ENCODE peak calls at places on chromosome 17, in six cellular contexts. H is A549, I is endothelial cell of umbilical vein, K is K562, F is HepG2, D is GM12878. X is an unnamed sample.

GRCh38 chr17:38761612-38762011 is 9.1 kb downstream of the PSMB3 start:
- DNase-seq in F (peak; percentile 54), D (no peak), I (peak; percentile 52), H (peak; percentile 81), K (peak; percentile 57), X (peak; percentile 71)

GRCh38 chr17:45577571-45578279 is 87.2 kb upstream of the PLEKHM1 start:
- DNase-seq in I (no peak), F (no peak), H (no peak), K (peak; percentile 3), D (no peak), X (peak; percentile 69)

GRCh38 chr17:263271-263670 is 81.8 kb upstream of the DOC2B start:
- DNase-seq in K (no peak), F (no peak), D (no peak), I (no peak), H (no peak), X (no peak)

GRCh38 chr17:82399030-82399429 is 19.1 kb upstream of the HEXD start:
- DNase-seq in F (no peak), I (peak; percentile 24), K (no peak), D (no peak), H (no peak), X (peak; percentile 46)

GRCh38 chr17:40618754-40619625 is 28.6 kb downstream of the SMARCE1 start:
- DNase-seq in F (peak; percentile 43), D (no peak), I (no peak), H (no peak), K (no peak), X (no peak)

GRCh38 chr17:31393749-31394146 is 2.3 kb downstream of the RAB11FIP4 start:
- DNase-seq in D (no peak), F (no peak), I (no peak), H (no peak), K (no peak), X (no peak)

GRCh38 chr17:40323731-40324650 is 15.0 kb downstream of the RARA start:
- DNase-seq in K (no peak), F (no peak), H (no peak), I (peak; percentile 79), D (no peak), X (peak; percentile 50)

GRCh38 chr17:80416940-80417293 is 1.9 kb downstream of the ENDOV start:
- DNase-seq in I (no peak), H (no peak), F (no peak), D (no peak), K (no peak), X (no peak)

GRCh38 chr17:17073627-17074521 is 31.6 kb downstream of the MPRIP start:
- DNase-seq in F (no peak), I (no peak), H (no peak), D (no peak), K (no peak), X (no peak)

GRCh38 chr17:58083491-58084316 is 485 bp downstream of the DYNLL2 start:
- DNase-seq in D (no peak), H (peak; percentile 46), I (peak; percentile 43), F (peak; percentile 32), K (peak; percentile 81), X (peak; percentile 74)

GRCh38 chr17:79668344-79669250 is 57.7 kb upstream of the RBFOX3 start:
- DNase-seq in H (no peak), K (no peak), F (no peak), D (no peak), I (no peak), X (no peak)

GRCh38 chr17:64984181-64984580 is 64.9 kb upstream of the LRRC37A3 start:
- DNase-seq in I (no peak), K (no peak), D (no peak), H (no peak), F (no peak), X (no peak)

GRCh38 chr17:70394430-70394829 is 225.1 kb downstream of the KCNJ2 start:
- DNase-seq in D (no peak), F (no peak), K (no peak), I (no peak), H (no peak), X (no peak)

GRCh38 chr17:17070931-17071330 is 28.7 kb downstream of the MPRIP start:
- DNase-seq in D (no peak), H (no peak), K (no peak), I (no peak), F (no peak), X (no peak)

GRCh38 chr17:45731459-45731858 is 52.7 kb upstream of the CRHR1 start:
- DNase-seq in K (no peak), D (no peak), H (no peak), I (no peak), F (no peak), X (no peak)

GRCh38 chr17:82933911-82934310 is 94.1 kb upstream of the ZNF750 start:
- DNase-seq in H (no peak), D (no peak), F (no peak), K (no peak), I (no peak), X (no peak)

GRCh38 chr17:39618956-39619785 is 7.6 kb upstream of the PPP1R1B start:
- DNase-seq in D (no peak), I (no peak), K (no peak), F (peak; percentile 29), H (no peak), X (no peak)

GRCh38 chr17:68910256-68910705 is 44.9 kb downstream of the ABCA8 start:
- DNase-seq in K (no peak), D (no peak), I (no peak), F (no peak), H (no peak), X (peak; percentile 4)

GRCh38 chr17:45451131-45451530 is 18.5 kb upstream of the ARHGAP27 start:
- DNase-seq in H (no peak), F (no peak), K (no peak), I (no peak), D (no peak), X (no peak)

GRCh38 chr17:27379863-27380533 is 76.2 kb upstream of the KSR1 start:
- DNase-seq in D (no peak), I (peak; percentile 73), F (no peak), H (no peak), K (peak; percentile 67), X (no peak)

GRCh38 chr17:74641949-74642298 is 18.4 kb upstream of the CD300E start:
- DNase-seq in I (no peak), D (no peak), H (no peak), K (no peak), F (no peak), X (no peak)

GRCh38 chr17:75412455-75413317 is 7.2 kb upstream of the GRB2 start:
- DNase-seq in I (peak; percentile 74), H (peak; percentile 75), K (peak; percentile 75), F (peak; percentile 79), D (no peak), X (peak; percentile 83)

GRCh38 chr17:20189322-20189721 is 180.2 kb downstream of the SPECC1 start:
- DNase-seq in I (no peak), H (no peak), D (no peak), K (peak; percentile 44), F (no peak), X (no peak)

GRCh38 chr17:6456321-6456720 is 12.1 kb downstream of the PIMREG start:
- DNase-seq in H (no peak), K (no peak), F (no peak), D (no peak), I (no peak), X (no peak)

GRCh38 chr17:28999216-28999615 is 6.6 kb downstream of the SEZ6 start:
- DNase-seq in F (no peak), H (no peak), I (no peak), K (no peak), D (no peak), X (no peak)

GRCh38 chr17:27529230-27529796 is 73.1 kb downstream of the KSR1 start:
- DNase-seq in F (no peak), D (no peak), K (peak; percentile 77), I (peak; percentile 33), H (peak; percentile 83), X (peak; percentile 92)

DNA sequence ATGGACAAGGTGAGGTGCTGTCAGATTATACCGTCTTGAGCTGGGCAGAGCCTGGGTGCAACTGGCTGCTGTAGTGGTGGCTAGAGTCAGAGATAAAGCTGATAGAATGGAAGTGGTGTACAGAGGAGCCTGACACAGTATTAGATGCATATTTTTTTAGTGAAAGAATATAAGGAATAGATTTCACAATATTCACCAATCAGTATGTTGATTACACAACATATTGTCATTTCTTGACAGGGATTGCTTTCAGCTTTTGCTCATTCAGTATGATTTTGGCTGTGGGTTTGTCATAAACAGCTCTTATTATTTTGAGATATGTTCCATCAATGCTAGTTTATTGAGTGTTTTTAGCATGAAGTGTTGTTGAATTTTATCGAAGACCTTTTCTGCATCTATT is 1.7 kb upstream of the CCL23 start:
- DNase-seq in K (no peak), H (no peak), F (no peak), D (no peak), I (no peak), X (no peak)
- TF ChIP-seq MYC in K (no peak), H (no peak), F (no peak), D (no peak), I (no peak), X (no peak)

DNA sequence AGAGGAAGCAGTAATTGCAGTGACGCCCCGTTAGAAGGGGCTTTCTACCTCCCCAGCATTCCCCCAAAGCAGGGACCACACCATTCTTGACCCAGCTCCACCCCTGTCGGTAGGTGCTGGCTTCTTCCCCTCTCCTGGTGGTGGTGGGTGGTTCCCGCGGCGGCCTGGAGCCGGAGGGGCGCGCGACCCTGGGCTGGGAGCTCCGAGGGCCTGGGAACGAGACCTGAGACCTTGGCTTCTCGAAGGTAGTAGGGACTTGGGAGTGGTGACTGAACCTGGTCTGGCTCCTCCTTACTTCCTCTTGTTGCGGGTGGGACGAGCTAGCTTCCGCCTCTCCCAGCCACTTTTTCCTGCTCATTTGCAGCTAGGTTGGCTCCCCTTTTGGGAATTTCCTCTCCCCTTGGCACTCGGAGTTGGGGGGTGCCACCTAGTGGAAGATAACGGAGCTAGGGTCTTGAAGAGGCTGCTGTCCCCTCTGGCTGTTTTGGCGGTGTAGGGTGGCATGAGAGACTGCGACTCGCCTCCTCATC is 460 bp downstream of the GRN start:
- DNase-seq in F (peak; percentile 79), H (peak; percentile 75), D (no peak), I (peak; percentile 70), K (peak; percentile 55), X (peak; percentile 78)
- TF ChIP-seq CTCF in F (peak; percentile 85), H (peak; percentile 54), D (peak; percentile 78), I (peak; percentile 56), K (peak; percentile 66), X (peak; percentile 75)

GRCh38 chr17:48024149-48025039 is 13.2 kb downstream of the COPZ2 start:
- DNase-seq in H (peak; percentile 85), K (no peak), I (no peak), F (no peak), D (no peak), X (peak; percentile 63)
- TF ChIP-seq MYC in H (no peak), K (no peak), I (no peak), F (no peak), D (no peak), X (no peak)

DNA sequence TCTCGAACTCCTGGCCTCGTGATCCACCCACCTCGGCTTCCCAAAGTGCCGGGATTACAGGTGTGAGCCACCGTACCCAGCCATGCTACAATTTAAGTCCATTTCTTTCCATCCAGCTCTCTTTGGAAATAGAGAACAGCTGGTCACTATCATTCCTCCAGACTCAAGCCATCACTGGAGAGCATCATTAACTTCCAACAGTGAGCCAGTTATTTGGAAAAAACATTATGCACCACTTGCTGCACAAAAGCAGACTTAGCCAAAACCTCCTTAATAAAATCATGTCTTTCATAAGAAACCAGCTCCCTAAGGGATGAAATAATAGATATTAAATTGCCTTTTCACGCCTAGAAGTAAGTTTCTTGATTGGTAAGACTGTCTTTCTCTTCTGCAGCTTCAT is 18.0 kb downstream of the SLC39A11 start:
- DNase-seq in K (no peak), D (no peak), F (no peak), I (no peak), H (no peak), X (no peak)
- TF ChIP-seq CTCF in K (no peak), D (no peak), F (no peak), I (no peak), H (no peak), X (no peak)

GRCh38 chr17:77332981-77333685 is 192.4 kb downstream of the SEC14L1 start:
- DNase-seq in D (no peak), H (no peak), K (peak; percentile 44), I (no peak), F (no peak), X (peak; percentile 63)
- TF ChIP-seq MYC in D (no peak), H (no peak), K (no peak), I (no peak), F (no peak), X (no peak)